ENCODE peak calls at places on chromosomes 13 and 19, in ten cellular contexts. One of them, this sample, is unnamed.
A peak's percentile ranks its signal among the peaks of the same experiment; 100 is the strongest.

GRCh38 chr13:87889241-87889640 is 218.1 kb downstream of the SLITRK5 start:
- DNase-seq in ovary: no peak
- DNase-seq in activated B cell treated with CpG ODN at 0.5 μM for 24 hours: no peak
- DNase-seq in AG09319: no peak
- DNase-seq in cardiac fibroblast: no peak
- DNase-seq in heart right ventricle: no peak
- DNase-seq in WTC11: no peak
- DNase-seq in uterus: no peak
- DNase-seq in tibial nerve: no peak
- DNase-seq in kidney: no peak
- DNase-seq in this sample: no peak

GRCh38 chr13:24540236-24541126 is 27.9 kb upstream of the PARP4 start:
- DNase-seq in ovary: no peak
- DNase-seq in heart right ventricle: no peak
- DNase-seq in activated B cell treated with CpG ODN at 0.5 μM for 24 hours: no peak
- DNase-seq in tibial nerve: no peak
- DNase-seq in uterus: no peak
- DNase-seq in kidney: no peak
- DNase-seq in cardiac fibroblast: peak; percentile 26
- DNase-seq in WTC11: peak; percentile 78
- DNase-seq in AG09319: no peak
- DNase-seq in this sample: no peak

GRCh38 chr19:34120846-34121639 is 51.3 kb upstream of the LSM14A start:
- DNase-seq in activated B cell treated with CpG ODN at 0.5 μM for 24 hours: no peak
- DNase-seq in AG09319: no peak
- DNase-seq in heart right ventricle: no peak
- DNase-seq in uterus: no peak
- DNase-seq in ovary: no peak
- DNase-seq in cardiac fibroblast: peak; percentile 71
- DNase-seq in tibial nerve: no peak
- DNase-seq in WTC11: peak; percentile 66
- DNase-seq in kidney: no peak
- DNase-seq in this sample: peak; percentile 50

GRCh38 chr19:54458648-54459281 is 4.8 kb downstream of the LENG9 start:
- DNase-seq in kidney: peak; percentile 75
- DNase-seq in heart right ventricle: no peak
- DNase-seq in tibial nerve: no peak
- DNase-seq in WTC11: no peak
- DNase-seq in ovary: no peak
- DNase-seq in uterus: no peak
- DNase-seq in activated B cell treated with CpG ODN at 0.5 μM for 24 hours: no peak
- DNase-seq in cardiac fibroblast: no peak
- DNase-seq in AG09319: no peak
- DNase-seq in this sample: no peak

GRCh38 chr13:42720116-42720857 is 61.1 kb upstream of the FAM216B start:
- DNase-seq in WTC11: no peak
- DNase-seq in uterus: peak; percentile 63
- DNase-seq in activated B cell treated with CpG ODN at 0.5 μM for 24 hours: no peak
- DNase-seq in ovary: peak; percentile 50
- DNase-seq in cardiac fibroblast: peak; percentile 99
- DNase-seq in AG09319: peak; percentile 95
- DNase-seq in kidney: no peak
- DNase-seq in heart right ventricle: no peak
- DNase-seq in tibial nerve: no peak
- DNase-seq in this sample: peak; percentile 95

GRCh38 chr13:36766295-36766694 is 52.7 kb upstream of the RFXAP start:
- DNase-seq in tibial nerve: no peak
- DNase-seq in activated B cell treated with CpG ODN at 0.5 μM for 24 hours: no peak
- DNase-seq in ovary: no peak
- DNase-seq in kidney: no peak
- DNase-seq in uterus: no peak
- DNase-seq in AG09319: no peak
- DNase-seq in cardiac fibroblast: peak; percentile 46
- DNase-seq in WTC11: no peak
- DNase-seq in heart right ventricle: no peak
- DNase-seq in this sample: peak; percentile 48

GRCh38 chr13:70490320-70490935 is 382.2 kb upstream of the KLHL1 start:
- DNase-seq in heart right ventricle: no peak
- DNase-seq in ovary: no peak
- DNase-seq in uterus: no peak
- DNase-seq in tibial nerve: no peak
- DNase-seq in cardiac fibroblast: no peak
- DNase-seq in kidney: no peak
- DNase-seq in AG09319: no peak
- DNase-seq in WTC11: no peak
- DNase-seq in activated B cell treated with CpG ODN at 0.5 μM for 24 hours: no peak
- DNase-seq in this sample: no peak

GRCh38 chr13:30111810-30112209 is 195.5 kb downstream of the KATNAL1 start:
- DNase-seq in activated B cell treated with CpG ODN at 0.5 μM for 24 hours: no peak
- DNase-seq in heart right ventricle: no peak
- DNase-seq in cardiac fibroblast: no peak
- DNase-seq in AG09319: no peak
- DNase-seq in kidney: no peak
- DNase-seq in WTC11: peak; percentile 31
- DNase-seq in uterus: no peak
- DNase-seq in ovary: no peak
- DNase-seq in tibial nerve: no peak
- DNase-seq in this sample: no peak

GRCh38 chr19:52453324-52454094 is at the start of gene ZNF578:
- DNase-seq in kidney: peak; percentile 93
- DNase-seq in ovary: peak; percentile 73
- DNase-seq in uterus: peak; percentile 68
- DNase-seq in activated B cell treated with CpG ODN at 0.5 μM for 24 hours: peak; percentile 28
- DNase-seq in AG09319: peak; percentile 39
- DNase-seq in cardiac fibroblast: peak; percentile 89
- DNase-seq in WTC11: peak; percentile 74
- DNase-seq in heart right ventricle: peak; percentile 89
- DNase-seq in tibial nerve: peak; percentile 43
- DNase-seq in this sample: peak; percentile 84

GRCh38 chr19:15379996-15380647 is 535 bp upstream of the AKAP8 start:
- DNase-seq in activated B cell treated with CpG ODN at 0.5 μM for 24 hours: no peak
- DNase-seq in heart right ventricle: peak; percentile 49
- DNase-seq in tibial nerve: no peak
- DNase-seq in uterus: peak; percentile 43
- DNase-seq in cardiac fibroblast: peak; percentile 50
- DNase-seq in WTC11: peak; percentile 78
- DNase-seq in kidney: peak; percentile 91
- DNase-seq in ovary: no peak
- DNase-seq in AG09319: no peak
- DNase-seq in this sample: peak; percentile 37

GRCh38 chr13:20711301-20712044 is 8.0 kb downstream of the IL17D start:
- DNase-seq in uterus: no peak
- DNase-seq in cardiac fibroblast: no peak
- DNase-seq in activated B cell treated with CpG ODN at 0.5 μM for 24 hours: no peak
- DNase-seq in kidney: no peak
- DNase-seq in AG09319: no peak
- DNase-seq in heart right ventricle: no peak
- DNase-seq in ovary: no peak
- DNase-seq in tibial nerve: no peak
- DNase-seq in WTC11: peak; percentile 75
- DNase-seq in this sample: no peak

GRCh38 chr13:104460553-104460952 is 1394.3 kb upstream of the SLC10A2 start:
- DNase-seq in cardiac fibroblast: peak; percentile 1
- DNase-seq in heart right ventricle: no peak
- DNase-seq in kidney: no peak
- DNase-seq in activated B cell treated with CpG ODN at 0.5 μM for 24 hours: no peak
- DNase-seq in AG09319: no peak
- DNase-seq in WTC11: no peak
- DNase-seq in tibial nerve: no peak
- DNase-seq in ovary: no peak
- DNase-seq in uterus: no peak
- DNase-seq in this sample: no peak

GRCh38 chr13:32911506-32911905 is 104.7 kb upstream of the KL start:
- DNase-seq in activated B cell treated with CpG ODN at 0.5 μM for 24 hours: no peak
- DNase-seq in ovary: no peak
- DNase-seq in tibial nerve: no peak
- DNase-seq in AG09319: no peak
- DNase-seq in uterus: no peak
- DNase-seq in cardiac fibroblast: peak; percentile 50
- DNase-seq in heart right ventricle: no peak
- DNase-seq in WTC11: peak; percentile 41
- DNase-seq in kidney: no peak
- DNase-seq in this sample: peak; percentile 57

DNA sequence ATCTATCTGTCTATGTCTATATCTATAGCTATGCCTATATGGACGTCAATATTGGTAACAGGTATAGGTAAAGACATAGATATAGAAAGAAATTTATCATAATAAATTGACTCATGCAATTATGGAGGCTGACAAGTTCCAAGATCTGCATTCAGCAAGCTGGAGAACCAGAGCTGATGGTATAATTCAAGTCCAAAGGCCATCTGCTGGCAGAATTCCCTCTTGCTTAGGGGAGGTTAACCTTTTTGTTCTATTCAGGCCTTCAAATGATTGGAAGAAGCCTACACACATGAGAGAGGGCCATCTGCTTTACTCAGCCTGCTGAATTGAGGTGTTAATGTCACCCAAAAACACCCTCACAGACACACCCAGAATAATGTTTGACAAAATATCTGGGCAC is 10.8 kb downstream of the RASL11A start:
- DNase-seq in cardiac fibroblast: no peak
- DNase-seq in uterus: no peak
- DNase-seq in tibial nerve: no peak
- DNase-seq in heart right ventricle: no peak
- DNase-seq in ovary: no peak
- DNase-seq in AG09319: no peak
- DNase-seq in kidney: no peak
- DNase-seq in WTC11: no peak
- DNase-seq in activated B cell treated with CpG ODN at 0.5 μM for 24 hours: no peak
- DNase-seq in this sample: no peak
- TF ChIP-seq CTCF in cardiac fibroblast: no peak
- TF ChIP-seq CTCF in uterus: no peak
- TF ChIP-seq CTCF in tibial nerve: no peak
- TF ChIP-seq CTCF in heart right ventricle: no peak
- TF ChIP-seq CTCF in ovary: no peak
- TF ChIP-seq CTCF in AG09319: no peak
- TF ChIP-seq CTCF in kidney: no peak
- TF ChIP-seq CTCF in WTC11: no peak
- TF ChIP-seq CTCF in activated B cell treated with CpG ODN at 0.5 μM for 24 hours: no peak
- TF ChIP-seq CTCF in this sample: no peak

GRCh38 chr13:64470751-64471150 is 2759.4 kb downstream of the PCDH9 start:
- DNase-seq in tibial nerve: no peak
- DNase-seq in AG09319: no peak
- DNase-seq in ovary: no peak
- DNase-seq in cardiac fibroblast: no peak
- DNase-seq in activated B cell treated with CpG ODN at 0.5 μM for 24 hours: no peak
- DNase-seq in WTC11: no peak
- DNase-seq in heart right ventricle: no peak
- DNase-seq in uterus: no peak
- DNase-seq in kidney: no peak
- DNase-seq in this sample: no peak

DNA sequence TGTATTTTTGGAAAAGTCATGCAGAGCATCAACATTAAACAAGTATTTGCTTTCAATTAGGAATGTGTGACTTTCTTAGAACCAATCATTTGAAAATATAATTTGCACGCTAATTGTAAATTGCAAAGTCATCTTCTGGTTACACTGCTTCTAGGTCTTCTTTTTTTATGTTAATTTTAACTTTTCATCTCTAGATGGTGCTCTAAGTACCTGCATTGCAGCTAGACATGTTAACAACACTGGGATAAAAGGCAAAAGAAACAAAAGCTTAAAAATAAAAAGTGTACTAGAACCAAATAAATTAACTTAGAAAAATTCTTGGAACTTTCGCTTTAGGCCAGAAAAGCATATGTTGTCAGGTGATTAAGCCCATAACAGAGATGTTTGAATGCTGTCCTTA is 2758.2 kb downstream of the PCDH9 start:
- DNase-seq in AG09319: no peak
- DNase-seq in ovary: no peak
- DNase-seq in tibial nerve: no peak
- DNase-seq in WTC11: no peak
- DNase-seq in kidney: no peak
- DNase-seq in uterus: no peak
- DNase-seq in cardiac fibroblast: peak; percentile 72
- DNase-seq in activated B cell treated with CpG ODN at 0.5 μM for 24 hours: no peak
- DNase-seq in heart right ventricle: no peak
- DNase-seq in this sample: peak; percentile 57
- TF ChIP-seq CTCF in AG09319: peak; percentile 25
- TF ChIP-seq CTCF in ovary: no peak
- TF ChIP-seq CTCF in tibial nerve: no peak
- TF ChIP-seq CTCF in WTC11: no peak
- TF ChIP-seq CTCF in kidney: no peak
- TF ChIP-seq CTCF in uterus: no peak
- TF ChIP-seq CTCF in cardiac fibroblast: peak; percentile 47
- TF ChIP-seq CTCF in activated B cell treated with CpG ODN at 0.5 μM for 24 hours: no peak
- TF ChIP-seq CTCF in heart right ventricle: peak; percentile 44
- TF ChIP-seq CTCF in this sample: peak; percentile 60

GRCh38 chr19:23770672-23771250 is 12.1 kb upstream of the ZNF681 start:
- DNase-seq in WTC11: no peak
- DNase-seq in activated B cell treated with CpG ODN at 0.5 μM for 24 hours: no peak
- DNase-seq in kidney: no peak
- DNase-seq in ovary: no peak
- DNase-seq in uterus: no peak
- DNase-seq in tibial nerve: no peak
- DNase-seq in heart right ventricle: no peak
- DNase-seq in AG09319: no peak
- DNase-seq in cardiac fibroblast: no peak
- DNase-seq in this sample: no peak
- TF ChIP-seq CTCF in WTC11: no peak
- TF ChIP-seq CTCF in activated B cell treated with CpG ODN at 0.5 μM for 24 hours: no peak
- TF ChIP-seq CTCF in kidney: no peak
- TF ChIP-seq CTCF in ovary: no peak
- TF ChIP-seq CTCF in uterus: no peak
- TF ChIP-seq CTCF in tibial nerve: no peak
- TF ChIP-seq CTCF in heart right ventricle: no peak
- TF ChIP-seq CTCF in AG09319: no peak
- TF ChIP-seq CTCF in cardiac fibroblast: no peak
- TF ChIP-seq CTCF in this sample: no peak

GRCh38 chr19:48117515-48118330 is 7.1 kb upstream of the PLA2G4C start:
- DNase-seq in activated B cell treated with CpG ODN at 0.5 μM for 24 hours: no peak
- DNase-seq in heart right ventricle: no peak
- DNase-seq in ovary: no peak
- DNase-seq in uterus: no peak
- DNase-seq in AG09319: no peak
- DNase-seq in kidney: no peak
- DNase-seq in tibial nerve: no peak
- DNase-seq in WTC11: peak; percentile 52
- DNase-seq in cardiac fibroblast: no peak
- DNase-seq in this sample: no peak
- TF ChIP-seq CTCF in activated B cell treated with CpG ODN at 0.5 μM for 24 hours: no peak
- TF ChIP-seq CTCF in heart right ventricle: no peak
- TF ChIP-seq CTCF in ovary: no peak
- TF ChIP-seq CTCF in uterus: no peak
- TF ChIP-seq CTCF in AG09319: no peak
- TF ChIP-seq CTCF in kidney: no peak
- TF ChIP-seq CTCF in tibial nerve: no peak
- TF ChIP-seq CTCF in WTC11: no peak
- TF ChIP-seq CTCF in cardiac fibroblast: no peak
- TF ChIP-seq CTCF in this sample: no peak

This sample was measured in AG10803.